ENCODE peak calls at places on chromosomes 3 and 15, in ten cellular contexts. L, R, T, B, N, K, C, W, U and Z are unnamed samples.

GRCh38 chr3:189286188-189286587 is 114.4 kb downstream of the TPRG1 start:
- DNase-seq in L (no peak), B (no peak), C (no peak), U (no peak), T (no peak), K (no peak), W (no peak), N (no peak), R (no peak), Z (no peak)

GRCh38 chr15:51783967-51784366 is 32.6 kb downstream of the TMOD2 start:
- DNase-seq in T (no peak), U (no peak), N (no peak), K (no peak), C (no peak), B (no peak), L (no peak), W (no peak), R (no peak), Z (no peak)

GRCh38 chr3:21751891-21752290 is 881 bp upstream of the ZNF385D start:
- DNase-seq in N (no peak), W (no peak), B (no peak), T (no peak), U (no peak), R (no peak), L (no peak), K (no peak), C (no peak), Z (no peak)

GRCh38 chr15:44675911-44676310 is 12.4 kb upstream of the SPG11 start:
- DNase-seq in T (no peak), B (no peak), L (no peak), K (no peak), R (no peak), W (no peak), N (no peak), C (no peak), U (no peak), Z (no peak)

GRCh38 chr15:66482539-66482938 is 15.0 kb downstream of the SNAPC5 start:
- DNase-seq in C (no peak), T (no peak), R (no peak), W (no peak), K (no peak), U (no peak), B (no peak), N (no peak), L (no peak), Z (no peak)

GRCh38 chr15:64792282-64792681 is 16.9 kb upstream of the RBPMS2 start:
- DNase-seq in C (no peak), U (no peak), R (no peak), W (no peak), L (no peak), B (no peak), K (no peak), N (no peak), T (no peak), Z (no peak)

GRCh38 chr3:160754371-160754854 is 1.6 kb upstream of the PPM1L start:
- DNase-seq in T (no peak), U (peak), W (peak), N (no peak), B (peak), L (peak), C (no peak), K (peak), R (peak), Z (peak)

GRCh38 chr3:15450611-15451467 is 23.4 kb downstream of the EAF1 start:
- DNase-seq in B (no peak), W (no peak), R (no peak), L (no peak), U (no peak), C (no peak), K (no peak), N (no peak), T (no peak), Z (no peak)

GRCh38 chr15:57340673-57341259 is 35.5 kb upstream of the CGNL1 start:
- DNase-seq in C (no peak), R (peak), B (peak), N (no peak), W (peak), U (peak), K (peak), T (peak), L (peak), Z (no peak)

GRCh38 chr15:94255540-94255939 is 24.2 kb downstream of the MCTP2 start:
- DNase-seq in C (no peak), U (no peak), B (no peak), K (no peak), R (no peak), T (no peak), W (no peak), L (no peak), N (no peak), Z (no peak)

GRCh38 chr15:63510548-63510940 is 6.2 kb downstream of the USP3 start:
- DNase-seq in B (no peak), U (no peak), C (no peak), K (no peak), L (no peak), N (no peak), W (no peak), T (no peak), R (no peak), Z (no peak)

GRCh38 chr15:33066584-33066983 is 127.9 kb downstream of the FMN1 start:
- DNase-seq in C (no peak), N (no peak), B (no peak), L (no peak), U (no peak), R (no peak), W (no peak), K (no peak), T (no peak), Z (no peak)

GRCh38 chr15:65869954-65870871 is 922 bp downstream of the RAB11A start:
- DNase-seq in R (peak), N (no peak), B (peak), T (peak), L (peak), K (peak), C (no peak), U (peak), W (peak), Z (peak)

GRCh38 chr3:49248828-49249227 is 28.2 kb downstream of the C3orf62 start:
- DNase-seq in L (peak), W (peak), R (no peak), U (peak), T (peak), K (no peak), N (no peak), C (no peak), B (no peak), Z (no peak)

GRCh38 chr3:138172625-138173024 is 2.1 kb downstream of the DBR1 start:
- DNase-seq in R (no peak), C (no peak), T (no peak), W (no peak), B (no peak), K (no peak), L (no peak), N (no peak), U (no peak), Z (no peak)

GRCh38 chr3:184003187-184003967 is 14.3 kb downstream of the ABCC5 start:
- DNase-seq in C (no peak), N (no peak), K (no peak), R (no peak), W (no peak), U (no peak), T (no peak), L (no peak), B (no peak), Z (no peak)

GRCh38 chr3:5029715-5030114 is 50.5 kb downstream of the BHLHE40 start:
- DNase-seq in R (no peak), C (no peak), B (no peak), L (no peak), N (no peak), U (no peak), W (no peak), T (no peak), K (no peak), Z (no peak)